ENCODE peak calls at places on chromosomes 13 and 19, in ten cellular contexts. Y is suprapubic skin, J is heart left ventricle, I is brain microvascular endothelial cell, H is HFFc6, V is Calu3, O is endothelial cell, P is MCF 10A, Z is omental fat pad, G is RWPE1. S is an unnamed sample.
A peak's percentile ranks its signal among the peaks of the same experiment; 100 is the strongest.

GRCh38 chr19:9792191-9793050 is 23.9 kb upstream of the ZNF846 start:
- DNase-seq in G (peak; percentile 85), J (peak; percentile 95), V (peak; percentile 61), H (peak; percentile 73), Y (peak; percentile 98), O (peak; percentile 87), Z (peak; percentile 91), P (peak; percentile 76), I (peak; percentile 85), S (peak; percentile 64)

GRCh38 chr19:33245948-33246728 is 20.5 kb upstream of the SLC7A10 start:
- DNase-seq in V (no peak), I (no peak), P (no peak), H (no peak), G (no peak), Z (no peak), O (no peak), J (no peak), Y (no peak), S (no peak)

GRCh38 chr19:49437231-49437630 is 4.1 kb downstream of the SLC17A7 start:
- DNase-seq in H (no peak), O (no peak), G (no peak), V (no peak), I (no peak), P (no peak), Y (no peak), Z (no peak), J (no peak), S (peak; percentile 83)

GRCh38 chr19:50434525-50434924 is 1.8 kb downstream of the MYBPC2 start:
- DNase-seq in Y (no peak), G (no peak), V (no peak), J (no peak), P (no peak), I (no peak), O (no peak), Z (no peak), H (no peak), S (no peak)

GRCh38 chr19:17079710-17080440 is 4.3 kb downstream of the MYO9B start:
- DNase-seq in Y (peak; percentile 89), Z (peak; percentile 54), G (peak; percentile 96), P (peak; percentile 96), O (no peak), V (peak; percentile 51), I (peak; percentile 99), J (peak; percentile 64), H (peak; percentile 99), S (no peak)

GRCh38 chr13:21297452-21297851 is 121.0 kb downstream of the MRPL57 start:
- DNase-seq in I (no peak), G (no peak), J (no peak), V (no peak), O (no peak), H (no peak), P (no peak), Y (no peak), Z (no peak), S (no peak)

GRCh38 chr13:32024750-32025149 is 6.8 kb upstream of the FRY start:
- DNase-seq in Z (no peak), H (no peak), G (no peak), J (no peak), P (no peak), V (no peak), O (no peak), Y (no peak), I (no peak), S (no peak)

GRCh38 chr13:20796791-20797513 is 23.2 kb upstream of the EEF1AKMT1 start:
- DNase-seq in H (peak; percentile 60), Y (no peak), G (no peak), I (no peak), O (no peak), J (no peak), Z (no peak), V (no peak), P (no peak), S (no peak)

GRCh38 chr13:32610538-32610937 is 24.3 kb downstream of the PDS5B start:
- DNase-seq in V (no peak), O (no peak), I (no peak), Z (no peak), H (no peak), G (no peak), P (no peak), J (no peak), Y (no peak), S (no peak)

DNA sequence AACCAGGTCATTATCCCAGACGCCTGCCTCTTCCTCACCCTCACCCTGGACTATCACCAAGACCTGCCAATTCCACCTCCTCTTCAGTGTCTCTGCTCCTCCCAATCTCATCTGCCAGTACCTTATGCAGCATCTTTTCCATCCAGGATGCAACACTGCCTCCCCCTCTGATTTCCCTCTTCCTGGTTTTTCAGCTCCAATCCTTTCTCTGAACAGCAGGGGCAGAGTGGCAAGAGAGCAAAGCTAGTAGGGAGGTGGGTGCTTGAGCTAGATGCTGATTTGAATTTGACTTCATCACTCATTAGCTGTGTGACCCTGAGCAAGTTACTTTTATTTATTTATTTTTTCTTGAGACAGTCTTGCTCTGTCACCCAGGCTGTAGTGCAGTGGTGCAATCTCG is 25.6 kb upstream of the CABP5 start:
- DNase-seq in O (peak; percentile 5), P (no peak), J (no peak), H (no peak), Z (no peak), G (no peak), I (no peak), V (no peak), Y (no peak), S (no peak)
- TF ChIP-seq CTCF in O (no peak), P (no peak), J (no peak), H (peak; percentile 12), Z (no peak), G (no peak), I (peak; percentile 15), V (no peak), Y (no peak), S (no peak)

DNA sequence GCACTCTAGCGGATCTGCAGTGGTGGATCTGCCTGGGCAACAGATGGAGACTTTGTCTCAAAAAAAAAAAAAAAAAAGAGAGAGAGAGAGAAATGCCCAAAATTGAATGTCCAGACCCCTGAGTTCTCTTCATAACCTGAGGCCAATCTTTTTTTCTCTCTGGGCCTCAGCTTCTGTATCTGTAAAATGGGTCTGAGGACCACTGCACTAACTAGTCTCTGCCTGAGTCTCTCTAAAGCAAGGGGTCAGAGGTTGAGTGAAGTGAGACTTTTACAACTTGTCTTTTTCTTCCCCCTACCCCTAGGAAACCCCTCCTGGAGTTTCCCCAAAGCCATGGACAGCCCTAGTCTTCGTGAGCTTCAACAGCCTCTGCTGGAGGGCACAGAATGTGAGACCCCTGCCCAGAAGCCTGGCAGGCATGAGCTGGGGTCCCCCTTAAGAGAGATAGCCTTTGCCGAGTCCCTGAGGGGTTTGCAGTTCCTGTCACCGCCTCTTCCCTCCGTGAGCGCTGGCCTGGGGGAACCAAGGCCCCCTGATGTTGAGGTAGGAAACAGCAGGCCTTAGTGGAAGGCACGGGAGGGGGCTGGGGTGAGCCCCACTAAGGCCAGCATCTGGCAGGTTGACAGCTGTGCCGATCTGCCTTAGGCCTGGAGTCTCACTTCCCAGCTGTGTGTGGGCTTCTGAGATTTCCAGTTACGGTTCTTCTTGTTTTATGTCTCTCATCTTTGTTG is 1.8 kb downstream of the TMEM91 start:
- DNase-seq in I (no peak), Y (no peak), G (no peak), O (peak; percentile 46), Z (no peak), H (no peak), J (no peak), P (no peak), V (no peak), S (no peak)
- TF ChIP-seq CTCF in I (peak; percentile 54), Y (no peak), G (no peak), O (peak; percentile 23), Z (no peak), H (peak; percentile 33), J (peak; percentile 12), P (no peak), V (no peak), S (no peak)

DNA sequence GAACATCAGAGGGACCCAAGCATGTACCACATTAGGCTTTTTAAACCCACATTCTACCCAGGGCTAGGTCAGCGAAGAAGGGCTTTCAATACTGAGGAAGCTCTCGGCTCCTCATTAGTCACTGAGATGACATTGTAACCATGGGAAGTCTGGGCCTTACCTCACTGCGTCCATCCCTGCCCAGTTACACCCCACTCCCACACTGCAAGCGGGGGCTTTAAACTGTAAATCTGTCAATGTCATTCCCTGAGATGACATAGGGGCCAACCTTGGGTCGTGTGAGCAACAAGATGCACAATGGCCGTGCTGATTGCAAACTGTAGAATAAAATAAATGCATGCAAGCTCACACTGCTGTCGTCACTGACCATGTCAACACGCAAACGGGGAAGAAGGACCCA is 21.7 kb upstream of the TFDP1 start:
- DNase-seq in I (no peak), Z (no peak), O (no peak), P (no peak), Y (peak; percentile 13), G (no peak), V (no peak), H (no peak), J (no peak), S (no peak)
- TF ChIP-seq CTCF in I (no peak), Z (no peak), O (no peak), P (no peak), Y (no peak), G (no peak), V (no peak), H (no peak), J (no peak), S (no peak)

DNA sequence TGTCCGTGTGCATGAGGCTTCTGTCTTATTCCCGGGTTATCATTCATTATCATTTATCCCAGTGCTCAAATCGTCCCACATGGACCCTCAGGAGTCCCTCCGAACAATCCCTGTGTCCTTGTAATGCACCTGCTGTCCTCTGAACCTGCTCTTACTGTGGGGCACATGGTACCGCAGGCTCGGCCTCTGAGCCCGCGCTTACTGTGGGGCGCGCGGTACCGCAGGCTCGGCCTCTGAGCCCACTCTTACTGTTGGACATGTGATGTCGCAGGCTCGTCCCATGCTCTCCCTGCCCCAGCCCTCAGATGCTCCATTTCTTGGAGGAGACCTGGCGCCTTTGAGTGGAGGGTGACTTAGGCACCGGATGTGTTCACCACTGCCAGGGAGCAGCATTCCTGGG is 16.8 kb upstream of the ZNF554 start:
- DNase-seq in J (no peak), V (no peak), I (no peak), O (no peak), G (no peak), Z (no peak), Y (no peak), P (no peak), H (no peak), S (no peak)
- TF ChIP-seq CTCF in J (no peak), V (no peak), I (no peak), O (no peak), G (no peak), Z (no peak), Y (no peak), P (no peak), H (no peak), S (no peak)

GRCh38 chr13:54162069-54162468 is 1133.5 kb downstream of the OLFM4 start:
- DNase-seq in H (no peak), I (no peak), Y (no peak), V (no peak), Z (no peak), G (no peak), O (no peak), P (no peak), J (no peak), S (no peak)
- TF ChIP-seq CTCF in H (no peak), I (no peak), Y (no peak), V (no peak), Z (no peak), G (no peak), O (peak; percentile 24), P (no peak), J (no peak), S (no peak)

GRCh38 chr13:45473627-45474026 is 8.9 kb downstream of the COG3 start:
- DNase-seq in O (no peak), G (no peak), I (peak; percentile 7), Z (no peak), V (no peak), J (no peak), P (no peak), Y (no peak), H (no peak), S (no peak)
- TF ChIP-seq CTCF in O (peak; percentile 22), G (no peak), I (peak; percentile 45), Z (no peak), V (no peak), J (no peak), P (no peak), Y (no peak), H (peak; percentile 50), S (peak; percentile 37)

S was measured in D721Med.